ENCODE peak calls at places on chromosomes 2 and 18, in six cellular contexts. Y, L, D, A, X and N are unnamed samples. For H3K4me1, the result is how much of the 10 kb centered on the place peaks cover.

GRCh38 chr18:23963443-23964185 is 50.9 kb upstream of the TTC39C start:
- DNase-seq in X (no peak), L (no peak), Y (no peak), A (no peak), D (no peak), N (no peak)

GRCh38 chr2:43539991-43540860 is 55.6 kb downstream of the THADA start:
- DNase-seq in L (no peak), A (no peak), X (peak), D (no peak), Y (peak), N (peak)

GRCh38 chr2:233865838-233866237 is 2.3 kb downstream of the MSL3B start:
- DNase-seq in X (no peak), D (peak), L (no peak), Y (no peak), A (no peak), N (no peak)

GRCh38 chr2:223053431-223054192 is 1.6 kb downstream of the KCNE4 start:
- DNase-seq in D (no peak), X (no peak), Y (peak), L (no peak), A (no peak), N (no peak)

GRCh38 chr18:70158992-70159717 is 46.3 kb downstream of the RTTN start:
- DNase-seq in Y (no peak), D (no peak), X (no peak), L (no peak), A (no peak), N (no peak)

GRCh38 chr18:40782731-40783130 is 1172.3 kb upstream of the PIK3C3 start:
- DNase-seq in A (no peak), D (no peak), L (no peak), X (no peak), Y (peak), N (no peak)

GRCh38 chr2:53751728-53752127 is 15.9 kb upstream of the CHAC2 start:
- DNase-seq in Y (peak), L (no peak), D (no peak), A (no peak), X (peak), N (no peak)

GRCh38 chr18:4224031-4224704 is 230.9 kb downstream of the DLGAP1 start:
- DNase-seq in X (no peak), L (no peak), A (no peak), D (no peak), Y (no peak), N (no peak)

DNA sequence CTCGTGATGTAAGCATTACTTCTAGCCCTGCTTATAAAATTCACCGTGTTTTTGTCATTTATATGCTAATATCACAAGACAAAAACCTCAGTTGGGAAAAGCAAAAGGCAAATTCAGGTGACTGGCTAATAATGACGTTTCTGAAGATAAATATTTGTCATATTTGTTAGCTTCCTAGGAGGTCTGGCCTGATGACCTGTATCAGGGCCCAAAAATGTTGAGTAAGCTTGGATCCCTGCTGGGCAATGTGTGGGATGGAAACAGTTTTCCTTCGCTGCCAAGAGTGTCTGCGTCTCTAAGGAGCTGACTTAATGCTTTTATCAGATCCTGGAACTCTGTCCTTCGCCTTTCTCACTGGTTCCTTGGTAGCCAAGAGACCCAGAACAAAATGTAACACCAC is 230.1 kb upstream of the PXDN start:
- DNase-seq in L (no peak), A (no peak), X (no peak), D (no peak), Y (no peak), N (no peak)
- H4K91ac ChIP-seq in L (peak), A (no peak), X (no peak), D (no peak), Y (no peak), N (no peak)

GRCh38 chr2:168528469-168528868 is 72.4 kb downstream of the CERS6 start:
- DNase-seq in D (no peak), Y (no peak), X (peak), L (no peak), A (no peak), N (no peak)

GRCh38 chr2:168530980-168531379 is 74.9 kb downstream of the CERS6 start:
- DNase-seq in X (peak), D (no peak), A (no peak), L (no peak), Y (no peak), N (no peak)

GRCh38 chr2:168529900-168530561 is 74.0 kb downstream of the CERS6 start:
- DNase-seq in Y (no peak), X (no peak), D (no peak), A (no peak), L (no peak), N (no peak)

GRCh38 chr2:168528016-168528415 is 71.9 kb downstream of the CERS6 start:
- DNase-seq in D (no peak), X (no peak), A (no peak), Y (no peak), L (no peak), N (no peak)

GRCh38 chr2:168529054-168529833 is 73.2 kb downstream of the CERS6 start:
- DNase-seq in L (no peak), X (no peak), A (no peak), D (no peak), Y (no peak), N (peak)
- H3K4me1 ChIP-seq in L (under half), X (under half), A (under half), D (under half), Y (under half), N (under half)

GRCh38 chr18:7730682-7731081 is 163.6 kb downstream of the PTPRM start:
- DNase-seq in A (no peak), D (no peak), Y (no peak), X (no peak), L (no peak), N (no peak)

GRCh38 chr18:7735606-7736175 is 168.6 kb downstream of the PTPRM start:
- DNase-seq in X (no peak), L (no peak), D (no peak), Y (no peak), A (no peak), N (no peak)

GRCh38 chr18:7737483-7737882 is 170.4 kb downstream of the PTPRM start:
- DNase-seq in L (no peak), X (no peak), Y (no peak), A (no peak), D (no peak), N (peak)

GRCh38 chr18:7733642-7734041 is 166.5 kb downstream of the PTPRM start:
- DNase-seq in X (peak), L (no peak), A (no peak), D (peak), Y (no peak), N (peak)

GRCh38 chr18:7735194-7735593 is 168.1 kb downstream of the PTPRM start:
- DNase-seq in Y (no peak), L (no peak), X (no peak), D (no peak), A (no peak), N (no peak)
- H3K4ac ChIP-seq in Y (no peak), L (no peak), X (no peak), D (no peak), A (no peak), N (peak)

GRCh38 chr18:41849632-41850031 is 105.4 kb upstream of the PIK3C3 start:
- DNase-seq in A (no peak), D (no peak), X (no peak), Y (no peak), L (no peak), N (no peak)

GRCh38 chr18:41845563-41845962 is 109.5 kb upstream of the PIK3C3 start:
- DNase-seq in X (no peak), Y (no peak), L (no peak), A (no peak), D (no peak), N (no peak)

GRCh38 chr18:41853280-41853679 is 101.8 kb upstream of the PIK3C3 start:
- DNase-seq in D (no peak), Y (no peak), L (no peak), X (no peak), A (no peak), N (no peak)

GRCh38 chr18:41850781-41851180 is 104.3 kb upstream of the PIK3C3 start:
- DNase-seq in Y (no peak), X (no peak), L (no peak), D (no peak), A (no peak), N (peak)
- H4K91ac ChIP-seq in Y (no peak), X (no peak), L (no peak), D (no peak), A (no peak), N (no peak)

GRCh38 chr2:77479395-77479794 is 42.8 kb downstream of the LRRTM4 start:
- DNase-seq in D (no peak), Y (peak), L (no peak), A (no peak), X (no peak), N (no peak)
- H3K4me1 ChIP-seq in D (under half), Y (under half), L (under half), A (under half), X (under half), N (under half)

GRCh38 chr18:79613186-79613931 is 66.2 kb upstream of the CTDP1 start:
- DNase-seq in Y (no peak), X (no peak), L (no peak), D (no peak), A (no peak), N (no peak)
- H3K4ac ChIP-seq in Y (no peak), X (no peak), L (no peak), D (no peak), A (no peak), N (no peak)